ENCODE peak calls at places on chromosomes 6 and 20, in eight cellular contexts. N is spleen, T is lower lobe of right lung, H is ovary, C is fibroblast of the aortic adventitia, G is endothelial cell of umbilical vein, A is pancreas, O is transverse colon. R is an unnamed sample.

GRCh38 chr6:28531479-28532128 is 5.9 kb downstream of the GPX5 start:
- DNase-seq in N (no peak), T (no peak), H (no peak), C (no peak), G (no peak), A (no peak), O (no peak), R (no peak)

GRCh38 chr6:127119361-127120108 is 1.1 kb downstream of the RSPO3 start:
- DNase-seq in N (peak; percentile 74), T (peak; percentile 48), H (peak; percentile 14), C (peak; percentile 22), G (peak; percentile 35), A (peak; percentile 60), O (no peak), R (no peak)

GRCh38 chr20:59820204-59821041 is 113.0 kb downstream of the SYCP2 start:
- DNase-seq in N (peak; percentile 34), T (no peak), H (peak; percentile 27), C (no peak), G (no peak), A (no peak), O (no peak), R (no peak)

GRCh38 chr6:161444464-161444863 is 170.6 kb upstream of the AGPAT4 start:
- DNase-seq in N (no peak), T (no peak), H (peak; percentile 48), C (peak; percentile 38), G (no peak), A (peak; percentile 80), O (no peak), R (peak; percentile 76)

GRCh38 chr20:50438986-50439407 is 71.2 kb upstream of the PTPN1 start:
- DNase-seq in N (no peak), T (no peak), H (no peak), C (peak; percentile 43), G (no peak), A (no peak), O (no peak), R (peak; percentile 69)

GRCh38 chr20:20079102-20079784 is 26.9 kb downstream of the CFAP61 start:
- DNase-seq in N (no peak), T (no peak), H (no peak), C (no peak), G (no peak), A (no peak), O (peak; percentile 16), R (no peak)

GRCh38 chr6:137309078-137309762 is 90.0 kb upstream of the IFNGR1 start:
- DNase-seq in N (peak; percentile 82), T (peak; percentile 85), H (peak; percentile 21), C (peak; percentile 49), G (peak; percentile 74), A (peak; percentile 90), O (peak; percentile 82), R (peak; percentile 77)

GRCh38 chr20:10902836-10903410 is 229.1 kb upstream of the JAG1 start:
- DNase-seq in N (no peak), T (no peak), H (no peak), C (peak; percentile 86), G (no peak), A (no peak), O (no peak), R (no peak)

GRCh38 chr6:150267686-150268561 is 100.9 kb upstream of the IYD start:
- DNase-seq in N (no peak), T (peak; percentile 36), H (no peak), C (peak; percentile 37), G (no peak), A (no peak), O (no peak), R (peak; percentile 64)

GRCh38 chr6:13234130-13234529 is 94.2 kb downstream of the TBC1D7 start:
- DNase-seq in N (no peak), T (no peak), H (no peak), C (no peak), G (no peak), A (no peak), O (no peak), R (no peak)

GRCh38 chr6:27250955-27251671 is 3.6 kb downstream of the PRSS16 start:
- DNase-seq in N (peak; percentile 86), T (peak; percentile 95), H (peak; percentile 65), C (no peak), G (no peak), A (peak; percentile 97), O (peak; percentile 96), R (no peak)

GRCh38 chr6:34465551-34466241 is at the start of gene PACSIN1:
- DNase-seq in N (peak; percentile 78), T (no peak), H (no peak), C (no peak), G (no peak), A (peak; percentile 72), O (peak; percentile 17), R (no peak)

GRCh38 chr20:43941476-43942212 is 27.0 kb downstream of the TOX2 start:
- DNase-seq in N (no peak), T (no peak), H (no peak), C (peak; percentile 42), G (peak; percentile 57), A (no peak), O (peak; percentile 27), R (peak; percentile 43)

GRCh38 chr6:21496749-21497148 is 96.8 kb upstream of the SOX4 start:
- DNase-seq in N (no peak), T (no peak), H (no peak), C (peak; percentile 49), G (no peak), A (no peak), O (no peak), R (no peak)

GRCh38 chr6:22809380-22809779 is 240.0 kb downstream of the HDGFL1 start:
- DNase-seq in N (no peak), T (no peak), H (no peak), C (no peak), G (no peak), A (no peak), O (no peak), R (no peak)

GRCh38 chr6:151494235-151494950 is 576 bp downstream of the CCDC170 start:
- DNase-seq in N (peak; percentile 82), T (peak; percentile 77), H (peak; percentile 72), C (peak; percentile 32), G (peak; percentile 70), A (no peak), O (no peak), R (peak; percentile 53)

GRCh38 chr6:30556006-30556713 is at the start of gene GNL1:
- DNase-seq in N (peak; percentile 99), T (peak; percentile 98), H (peak; percentile 97), C (peak; percentile 81), G (peak; percentile 88), A (peak; percentile 99), O (peak; percentile 99), R (peak; percentile 93)

GRCh38 chr6:30556714-30556963 is 350 bp upstream of the GNL1 start:
- DNase-seq in N (peak; percentile 96), T (peak; percentile 93), H (no peak), C (no peak), G (no peak), A (peak; percentile 90), O (peak; percentile 91), R (no peak)

GRCh38 chr6:30554404-30554803 is 1.9 kb downstream of the GNL1 start:
- DNase-seq in N (no peak), T (no peak), H (no peak), C (no peak), G (no peak), A (no peak), O (no peak), R (no peak)

GRCh38 chr6:30554962-30555361 is 1.3 kb downstream of the GNL1 start:
- DNase-seq in N (no peak), T (no peak), H (no peak), C (peak; percentile 19), G (no peak), A (no peak), O (no peak), R (peak; percentile 16)

DNA sequence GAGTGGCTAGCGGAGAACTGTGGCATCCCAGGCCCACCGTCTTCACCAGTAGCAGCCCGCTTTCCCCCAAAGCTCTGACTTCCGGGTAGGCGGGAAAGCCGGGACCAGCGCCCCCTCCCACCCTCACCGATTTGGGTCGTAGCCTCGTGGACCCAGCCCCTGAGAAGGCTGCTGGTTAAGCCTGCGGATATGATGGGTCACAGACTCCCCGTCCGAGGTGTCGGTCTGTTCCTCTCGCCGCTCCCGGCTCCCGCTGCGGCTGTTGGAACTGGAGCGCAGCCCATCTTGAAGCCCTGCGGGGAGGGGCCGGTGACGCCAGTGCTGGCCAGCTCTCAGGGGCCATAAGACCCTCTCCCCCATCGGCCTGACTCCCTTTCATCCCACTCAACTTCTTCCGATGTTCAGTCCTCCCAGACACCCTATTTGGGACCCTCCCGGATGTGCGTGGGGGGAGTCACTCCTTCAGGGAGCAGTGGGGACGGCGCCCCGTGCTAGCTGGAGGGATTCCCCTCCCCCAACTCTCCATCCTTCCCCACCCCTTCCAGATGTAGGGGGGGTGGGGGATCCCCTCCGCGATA is 772 bp downstream of the GNL1 start:
- DNase-seq in N (peak; percentile 88), T (peak; percentile 65), H (peak; percentile 85), C (peak; percentile 37), G (peak; percentile 65), A (peak; percentile 77), O (peak; percentile 55), R (peak; percentile 56)
- TF ChIP-seq CTCF in N (no peak), T (no peak), H (peak; percentile 19), C (no peak), G (no peak), A (no peak), O (no peak), R (no peak)

GRCh38 chr6:136037885-136038460 is 186.5 kb downstream of the PDE7B start:
- DNase-seq in N (no peak), T (no peak), H (peak; percentile 53), C (peak; percentile 89), G (peak; percentile 70), A (no peak), O (no peak), R (peak; percentile 72)
- H3K4me3 ChIP-seq in N (no peak overlapping the region), T (peak overlapping the region; percentile 46), H (peak overlapping the region; percentile 36), C (peak overlapping the region; percentile 85), G (peak overlapping the region; percentile 97), A (no peak overlapping the region), O (peak overlapping the region; percentile 2), R (peak overlapping the region; percentile 45)

GRCh38 chr6:1395496-1395895 is 6.1 kb downstream of the FOXF2 start:
- DNase-seq in N (no peak), T (no peak), H (no peak), C (no peak), G (no peak), A (no peak), O (no peak), R (no peak)
- TF ChIP-seq CTCF in N (no peak), T (no peak), H (no peak), C (no peak), G (no peak), A (no peak), O (no peak), R (no peak)

GRCh38 chr6:118704911-118705310 is 53.5 kb upstream of the CEP85L start:
- DNase-seq in N (no peak), T (no peak), H (no peak), C (no peak), G (no peak), A (no peak), O (no peak), R (peak; percentile 43)

GRCh38 chr6:118708055-118708454 is 56.7 kb upstream of the CEP85L start:
- DNase-seq in N (no peak), T (no peak), H (no peak), C (no peak), G (peak; percentile 29), A (no peak), O (no peak), R (peak; percentile 39)

GRCh38 chr6:118705799-118706481 is 54.5 kb upstream of the CEP85L start:
- DNase-seq in N (no peak), T (no peak), H (no peak), C (peak; percentile 55), G (peak; percentile 74), A (no peak), O (peak; percentile 13), R (peak; percentile 52)

GRCh38 chr6:118708736-118709135 is 57.3 kb upstream of the CEP85L start:
- DNase-seq in N (no peak), T (no peak), H (no peak), C (peak; percentile 75), G (no peak), A (no peak), O (no peak), R (no peak)

GRCh38 chr6:118706702-118707101 is 55.3 kb upstream of the CEP85L start:
- DNase-seq in N (no peak), T (no peak), H (no peak), C (no peak), G (no peak), A (no peak), O (no peak), R (peak; percentile 2)
- H3K4me3 ChIP-seq in N (no peak overlapping the region), T (no peak overlapping the region), H (no peak overlapping the region), C (no peak overlapping the region), G (no peak overlapping the region), A (no peak overlapping the region), O (no peak overlapping the region), R (no peak overlapping the region)

R was measured in astrocyte of the spinal cord.